ENCODE peak calls at places on chromosomes 1 and 21, in nine cellular contexts. S, Z, M, Q, K, J, X, C and R are unnamed samples.

GRCh38 chr1:205528446-205528886 is 24.0 kb downstream of the CDK18 start:
- DNase-seq in S (no peak), Z (no peak), M (no peak), Q (no peak), K (no peak), J (no peak), X (no peak), C (no peak), R (no peak)

GRCh38 chr1:56972971-56973370 is 7.2 kb upstream of the C8B start:
- DNase-seq in S (no peak), Z (no peak), M (no peak), Q (no peak), K (no peak), J (no peak), X (peak; percentile 39), C (no peak), R (peak; percentile 62)

GRCh38 chr1:179583869-179584268 is 7.8 kb upstream of the TDRD5 start:
- DNase-seq in S (no peak), Z (no peak), M (no peak), Q (no peak), K (no peak), J (no peak), X (no peak), C (no peak), R (no peak)

GRCh38 chr1:110645962-110646735 is 28.6 kb downstream of the KCNA3 start:
- DNase-seq in S (peak; percentile 33), Z (peak; percentile 15), M (no peak), Q (no peak), K (peak; percentile 10), J (no peak), X (no peak), C (no peak), R (peak; percentile 36)

GRCh38 chr1:54428838-54429513 is 22.8 kb upstream of the SSBP3 start:
- DNase-seq in S (no peak), Z (no peak), M (no peak), Q (no peak), K (no peak), J (no peak), X (no peak), C (no peak), R (no peak)

GRCh38 chr1:6054596-6054995 is 8.9 kb downstream of the KCNAB2 start:
- DNase-seq in S (no peak), Z (no peak), M (no peak), Q (no peak), K (no peak), J (no peak), X (no peak), C (no peak), R (no peak)

GRCh38 chr21:38989745-38990423 is 184.2 kb downstream of the ETS2 start:
- DNase-seq in S (peak; percentile 54), Z (peak; percentile 94), M (no peak), Q (no peak), K (peak; percentile 91), J (no peak), X (peak; percentile 74), C (peak; percentile 73), R (peak; percentile 92)

GRCh38 chr1:234721476-234722266 is 111.7 kb upstream of the IRF2BP2 start:
- DNase-seq in S (peak; percentile 87), Z (peak; percentile 97), M (no peak), Q (no peak), K (peak; percentile 95), J (no peak), X (peak; percentile 76), C (no peak), R (peak; percentile 99)

GRCh38 chr21:33149166-33149565 is 79.2 kb downstream of the OLIG1 start:
- DNase-seq in S (no peak), Z (no peak), M (no peak), Q (no peak), K (no peak), J (no peak), X (no peak), C (no peak), R (no peak)

GRCh38 chr21:46215436-46216131 is 13.0 kb downstream of the LSS start:
- DNase-seq in S (no peak), Z (no peak), M (no peak), Q (no peak), K (no peak), J (no peak), X (no peak), C (no peak), R (no peak)

GRCh38 chr1:118360817-118361216 is 175.8 kb upstream of the SPAG17 start:
- DNase-seq in S (peak; percentile 56), Z (peak; percentile 72), M (no peak), Q (no peak), K (peak; percentile 55), J (no peak), X (no peak), C (no peak), R (peak; percentile 54)

GRCh38 chr1:181714428-181714827 is 231.1 kb downstream of the CACNA1E start:
- DNase-seq in S (no peak), Z (peak; percentile 42), M (no peak), Q (no peak), K (no peak), J (no peak), X (no peak), C (peak; percentile 8), R (no peak)

GRCh38 chr1:114462341-114462740 is 48.7 kb downstream of the TRIM33 start:
- DNase-seq in S (no peak), Z (no peak), M (no peak), Q (no peak), K (peak; percentile 26), J (no peak), X (peak; percentile 7), C (no peak), R (no peak)

GRCh38 chr1:177872563-177872900 is 97.3 kb downstream of the SEC16B start:
- DNase-seq in S (no peak), Z (no peak), M (no peak), Q (no peak), K (no peak), J (no peak), X (no peak), C (no peak), R (no peak)

GRCh38 chr1:92858564-92859399 is 26.9 kb downstream of the RPL5 start:
- DNase-seq in S (peak; percentile 36), Z (peak; percentile 67), M (peak; percentile 72), Q (no peak), K (peak; percentile 91), J (peak; percentile 68), X (peak; percentile 61), C (no peak), R (peak; percentile 91)

GRCh38 chr1:212118167-212118871 is 82.8 kb downstream of the DTL start:
- DNase-seq in S (no peak), Z (peak; percentile 60), M (no peak), Q (no peak), K (peak; percentile 88), J (no peak), X (no peak), C (no peak), R (peak; percentile 21)

GRCh38 chr1:244095523-244095911 is 44.4 kb downstream of the ZBTB18 start:
- DNase-seq in S (no peak), Z (no peak), M (no peak), Q (no peak), K (no peak), J (no peak), X (no peak), C (no peak), R (no peak)

GRCh38 chr1:6260961-6261614 is at the start of gene GPR153:
- DNase-seq in S (no peak), Z (peak; percentile 36), M (peak; percentile 90), Q (no peak), K (peak; percentile 40), J (peak; percentile 82), X (no peak), C (no peak), R (no peak)

GRCh38 chr1:183821309-183822080 is 16.6 kb downstream of the RGL1 start:
- DNase-seq in S (no peak), Z (no peak), M (no peak), Q (no peak), K (no peak), J (no peak), X (no peak), C (no peak), R (peak; percentile 25)

GRCh38 chr1:220825819-220826551 is 39.3 kb downstream of the MTARC1 start:
- DNase-seq in S (no peak), Z (no peak), M (no peak), Q (no peak), K (no peak), J (no peak), X (no peak), C (no peak), R (no peak)

GRCh38 chr1:29343908-29344307 is 107.6 kb downstream of the PTPRU start:
- DNase-seq in S (no peak), Z (no peak), M (no peak), Q (no peak), K (no peak), J (no peak), X (no peak), C (no peak), R (no peak)
- TF ChIP-seq CTCF in S (no peak), Z (no peak), M (no peak), Q (no peak), K (peak; percentile 12), J (no peak), X (no peak), C (no peak), R (no peak)

GRCh38 chr1:71589005-71589404 is 508.2 kb upstream of the ZRANB2 start:
- DNase-seq in S (no peak), Z (no peak), M (no peak), Q (no peak), K (no peak), J (no peak), X (no peak), C (no peak), R (no peak)

GRCh38 chr1:71587961-71588360 is 507.1 kb upstream of the ZRANB2 start:
- DNase-seq in S (peak; percentile 7), Z (peak; percentile 15), M (no peak), Q (no peak), K (no peak), J (no peak), X (peak; percentile 18), C (no peak), R (peak; percentile 69)

GRCh38 chr1:71592646-71593274 is 511.9 kb upstream of the ZRANB2 start:
- DNase-seq in S (no peak), Z (no peak), M (no peak), Q (no peak), K (no peak), J (no peak), X (no peak), C (no peak), R (no peak)

GRCh38 chr1:71593523-71593922 is 512.7 kb upstream of the ZRANB2 start:
- DNase-seq in S (no peak), Z (no peak), M (no peak), Q (no peak), K (no peak), J (no peak), X (no peak), C (no peak), R (peak; percentile 21)
- TF ChIP-seq CTCF in S (peak; percentile 24), Z (peak; percentile 31), M (no peak), Q (no peak), K (no peak), J (no peak), X (peak; percentile 17), C (peak; percentile 41), R (peak; percentile 30)

GRCh38 chr1:60848583-60849188 is 233.7 kb upstream of the NFIA start:
- DNase-seq in S (peak; percentile 16), Z (peak; percentile 22), M (no peak), Q (no peak), K (peak; percentile 75), J (no peak), X (peak; percentile 37), C (no peak), R (peak; percentile 82)
- TF ChIP-seq CTCF in S (peak; percentile 54), Z (peak; percentile 58), M (peak; percentile 40), Q (peak; percentile 44), K (peak; percentile 63), J (peak; percentile 33), X (peak; percentile 56), C (peak; percentile 82), R (peak; percentile 61)

GRCh38 chr1:219171192-219171935 is 2.3 kb upstream of the LYPLAL1 start:
- DNase-seq in S (no peak), Z (peak; percentile 38), M (no peak), Q (no peak), K (peak; percentile 67), J (no peak), X (no peak), C (no peak), R (peak; percentile 57)
- TF ChIP-seq CTCF in S (no peak), Z (no peak), M (no peak), Q (no peak), K (no peak), J (no peak), X (no peak), C (no peak), R (no peak)